ENCODE peak calls at places on chromosome 13, in five cellular contexts. A, V, C, F and Q are unnamed samples.

GRCh38 chr13:27038323-27038722 is 133.3 kb downstream of the USP12 start:
- DNase-seq in C (peak), V (no peak), A (peak), F (no peak), Q (peak)

GRCh38 chr13:50320297-50320862 is 305.1 kb downstream of the KCNRG start:
- DNase-seq in V (no peak), A (peak), F (no peak), C (peak), Q (peak)

GRCh38 chr13:25169951-25170553 is 2.0 kb downstream of the AMER2 start:
- DNase-seq in C (no peak), F (no peak), V (no peak), A (no peak), Q (no peak)

GRCh38 chr13:44438234-44438579 is 64.6 kb downstream of the SERP2 start:
- DNase-seq in C (no peak), A (no peak), F (no peak), V (no peak), Q (no peak)

GRCh38 chr13:44434441-44435141 is 61.0 kb downstream of the SERP2 start:
- DNase-seq in F (no peak), A (no peak), V (no peak), C (no peak), Q (no peak)

GRCh38 chr13:101211261-101211660 is 205.0 kb downstream of the NALCN start:
- DNase-seq in F (no peak), A (peak), C (peak), V (no peak), Q (peak)

GRCh38 chr13:70016116-70016515 is 91.5 kb upstream of the ATXN8OS start:
- DNase-seq in F (no peak), V (no peak), C (no peak), A (no peak), Q (no peak)

GRCh38 chr13:110319774-110320509 is 12.9 kb downstream of the COL4A2 start:
- DNase-seq in F (peak), C (peak), A (peak), V (no peak), Q (peak)

GRCh38 chr13:40189885-40190655 is 476.4 kb downstream of the FOXO1 start:
- DNase-seq in F (no peak), V (no peak), A (no peak), C (peak), Q (peak)

GRCh38 chr13:43054803-43055802 is 31.7 kb downstream of the DNAJC15 start:
- DNase-seq in F (no peak), A (peak), V (no peak), C (peak), Q (peak)

GRCh38 chr13:111339366-111340143 is 19.1 kb downstream of the TEX29 start:
- DNase-seq in F (no peak), C (no peak), A (no peak), V (no peak), Q (no peak)

GRCh38 chr13:97188207-97188606 is 33.9 kb upstream of the MBNL2 start:
- DNase-seq in C (no peak), V (no peak), A (no peak), F (no peak), Q (no peak)

GRCh38 chr13:98927954-98928927 is 49.6 kb downstream of the DOCK9 start:
- DNase-seq in A (peak), F (peak), V (no peak), C (no peak), Q (no peak)

GRCh38 chr13:48334534-48335127 is 31.1 kb downstream of the RB1 start:
- DNase-seq in C (peak), V (no peak), A (peak), F (peak), Q (peak)

GRCh38 chr13:21965095-21965494 is 294.2 kb downstream of the FGF9 start:
- DNase-seq in C (no peak), F (no peak), A (no peak), V (no peak), Q (no peak)

GRCh38 chr13:99464441-99464949 is 36.8 kb upstream of the TM9SF2 start:
- DNase-seq in C (no peak), A (peak), F (peak), V (no peak), Q (no peak)

GRCh38 chr13:99495478-99496321 is 5.6 kb upstream of the TM9SF2 start:
- DNase-seq in C (peak), F (no peak), V (no peak), A (no peak), Q (no peak)

GRCh38 chr13:78187781-78188180 is 269.1 kb upstream of the EDNRB start:
- DNase-seq in A (no peak), C (no peak), F (no peak), V (no peak), Q (no peak)

GRCh38 chr13:76516013-76516412 is 370.2 kb downstream of the KCTD12 start:
- DNase-seq in F (peak), A (peak), V (no peak), C (peak), Q (peak)

GRCh38 chr13:98451676-98452105 is 125.2 kb downstream of the STK24 start:
- DNase-seq in A (peak), V (no peak), F (no peak), C (no peak), Q (no peak)

GRCh38 chr13:24159921-24160324 is 597 bp upstream of the SPATA13 start:
- DNase-seq in F (no peak), C (peak), V (no peak), A (no peak), Q (no peak)

GRCh38 chr13:36344886-36345437 is 1.2 kb downstream of the SPART start:
- DNase-seq in A (no peak), C (peak), F (no peak), V (no peak), Q (peak)

GRCh38 chr13:36819811-36820140 is 754 bp downstream of the RFXAP start:
- DNase-seq in C (peak), A (peak), V (peak), F (no peak), Q (peak)

GRCh38 chr13:110251227-110251791 is 55.6 kb downstream of the COL4A1 start:
- DNase-seq in A (no peak), V (no peak), C (no peak), F (no peak), Q (no peak)

GRCh38 chr13:49996166-49996915 is 501 bp upstream of the TRIM13 start:
- DNase-seq in C (peak), V (peak), A (peak), F (no peak), Q (peak)

GRCh38 chr13:30873519-30873918 is 32.6 kb upstream of the MEDAG start:
- DNase-seq in C (peak), F (no peak), V (no peak), A (peak), Q (no peak)

GRCh38 chr13:99357149-99357596 is 50.0 kb upstream of the GPR183 start:
- DNase-seq in F (no peak), V (no peak), A (peak), C (peak), Q (no peak)

GRCh38 chr13:27349458-27349857 is 75.0 kb upstream of the GTF3A start:
- DNase-seq in C (peak), A (peak), V (no peak), F (no peak), Q (no peak)

GRCh38 chr13:32021785-32022184 is 9.8 kb upstream of the FRY start:
- DNase-seq in F (no peak), C (peak), A (no peak), V (no peak), Q (no peak)